ENCODE peak calls at places on chromosomes 3 and 15, in seven cellular contexts. H is cardiac septum; Z is SK-N-DZ; M is HCEC 1CT; J is ACHN; W is H7; I is activated CD8-positive, alpha-beta memory T cell treated with anti-CD3 and anti-CD28 coated beads, Interleukin-2, amount 50 U/mL, for 48 hours. G is an unnamed sample.

GRCh38 chr3:190064112-190064511 is 56.6 kb downstream of the P3H2 start:
- DNase-seq in Z (no peak), W (no peak), M (peak), J (peak), I (no peak), H (no peak), G (no peak)

GRCh38 chr3:156974931-156975330 is 148.8 kb downstream of the LEKR1 start:
- DNase-seq in M (no peak), J (no peak), Z (no peak), I (no peak), W (no peak), H (no peak), G (no peak)

GRCh38 chr3:184524981-184525336 is 36.6 kb upstream of the EPHB3 start:
- DNase-seq in M (no peak), Z (no peak), H (no peak), I (no peak), W (peak), J (no peak), G (no peak)

GRCh38 chr3:38125305-38126120 is 11.4 kb downstream of the ACAA1 start:
- DNase-seq in M (no peak), H (peak), W (no peak), J (no peak), Z (no peak), I (peak), G (peak)

GRCh38 chr3:10274601-10275000 is 18.1 kb downstream of the GHRL start:
- DNase-seq in H (no peak), I (no peak), W (no peak), Z (no peak), M (no peak), J (no peak), G (no peak)

GRCh38 chr15:73375755-73376305 is 7.1 kb upstream of the HCN4 start:
- DNase-seq in J (no peak), M (no peak), I (no peak), W (peak), Z (peak), H (no peak), G (no peak)

GRCh38 chr3:16570113-16570512 is 35.1 kb downstream of the DAZL start:
- DNase-seq in M (no peak), H (no peak), I (no peak), J (no peak), Z (no peak), W (no peak), G (no peak)

GRCh38 chr15:82540055-82540983 is at the start of gene RPS17:
- DNase-seq in W (peak), M (peak), I (peak), H (peak), J (peak), Z (peak), G (peak)

GRCh38 chr3:167876603-167877325 is 141.2 kb downstream of the SERPINI1 start:
- DNase-seq in W (no peak), Z (no peak), H (no peak), M (peak), I (no peak), J (peak), G (no peak)

GRCh38 chr3:33001889-33002288 is 50.4 kb downstream of the CCR4 start:
- DNase-seq in M (no peak), Z (no peak), J (no peak), I (no peak), H (no peak), W (no peak), G (no peak)

GRCh38 chr3:72976182-72976825 is 20.3 kb upstream of the PPP4R2 start:
- DNase-seq in J (no peak), Z (no peak), M (peak), W (no peak), I (no peak), H (no peak), G (no peak)

GRCh38 chr15:96381463-96381862 is 51.0 kb downstream of the NR2F2 start:
- DNase-seq in I (no peak), M (no peak), H (no peak), W (no peak), Z (no peak), J (no peak), G (no peak)

GRCh38 chr15:25848769-25849430 is 14.2 kb downstream of the ATP10A start:
- DNase-seq in H (peak), Z (no peak), M (no peak), J (no peak), I (no peak), W (peak), G (no peak)

GRCh38 chr3:108595304-108595703 is 5.8 kb downstream of the DZIP3 start:
- DNase-seq in M (no peak), Z (no peak), W (no peak), I (no peak), H (no peak), J (no peak), G (no peak)

GRCh38 chr3:52402101-52402521 is 42.8 kb downstream of the SEMA3G start:
- DNase-seq in I (no peak), Z (no peak), H (no peak), M (no peak), J (no peak), W (no peak), G (no peak)

GRCh38 chr3:98855811-98856400 is 45.6 kb downstream of the DCBLD2 start:
- DNase-seq in I (no peak), H (no peak), Z (no peak), W (no peak), M (peak), J (peak), G (no peak)

GRCh38 chr15:92565351-92566125 is 90.0 kb downstream of the FAM174B start:
- DNase-seq in J (no peak), M (no peak), I (peak), Z (no peak), W (no peak), H (no peak), G (no peak)

GRCh38 chr3:51257865-51258264 is 127.2 kb upstream of the MANF start:
- DNase-seq in M (no peak), Z (no peak), W (no peak), J (no peak), I (no peak), H (no peak), G (no peak)